ENCODE peak calls at places on chromosomes 7 and 10, in four cellular contexts. One of them, this sample, is unnamed.

GRCh38 chr7:44104880-44105771 is 981 bp downstream of the AEBP1 start:
- DNase-seq in HCT116: no peak
- DNase-seq in HFF-Myc: no peak
- DNase-seq in neural progenitor cell: peak; percentile 51
- DNase-seq in this sample: peak; percentile 82

GRCh38 chr10:119120413-119120867 is 16.5 kb downstream of the DENND10 start:
- DNase-seq in HFF-Myc: no peak
- DNase-seq in neural progenitor cell: no peak
- DNase-seq in HCT116: no peak
- DNase-seq in this sample: no peak

GRCh38 chr10:129910861-129911260 is 53.2 kb downstream of the EBF3 start:
- DNase-seq in HFF-Myc: no peak
- DNase-seq in HCT116: no peak
- DNase-seq in neural progenitor cell: no peak
- DNase-seq in this sample: no peak

GRCh38 chr7:91883676-91884362 is 3.3 kb upstream of the MTERF1 start:
- DNase-seq in HCT116: no peak
- DNase-seq in neural progenitor cell: no peak
- DNase-seq in HFF-Myc: no peak
- DNase-seq in this sample: peak; percentile 66

GRCh38 chr7:2521952-2522591 is 2.5 kb downstream of the LFNG start:
- DNase-seq in neural progenitor cell: peak; percentile 47
- DNase-seq in HCT116: no peak
- DNase-seq in HFF-Myc: no peak
- DNase-seq in this sample: no peak

GRCh38 chr10:93849605-93850004 is 44.2 kb upstream of the SLC35G1 start:
- DNase-seq in HFF-Myc: no peak
- DNase-seq in HCT116: no peak
- DNase-seq in neural progenitor cell: peak; percentile 45
- DNase-seq in this sample: no peak

GRCh38 chr10:131733596-131733995 is 167.2 kb upstream of the PPP2R2D start:
- DNase-seq in HFF-Myc: no peak
- DNase-seq in HCT116: no peak
- DNase-seq in neural progenitor cell: no peak
- DNase-seq in this sample: no peak

GRCh38 chr10:77073066-77073960 is 564.3 kb downstream of the KCNMA1 start:
- DNase-seq in HCT116: no peak
- DNase-seq in HFF-Myc: no peak
- DNase-seq in neural progenitor cell: no peak
- DNase-seq in this sample: no peak

GRCh38 chr10:49187044-49187484 is 1.1 kb downstream of the TMEM273 start:
- DNase-seq in HFF-Myc: no peak
- DNase-seq in HCT116: no peak
- DNase-seq in neural progenitor cell: no peak
- DNase-seq in this sample: no peak

GRCh38 chr10:17744395-17744841 is 7.6 kb upstream of the TMEM236 start:
- DNase-seq in neural progenitor cell: no peak
- DNase-seq in HFF-Myc: no peak
- DNase-seq in HCT116: no peak
- DNase-seq in this sample: no peak

GRCh38 chr10:1577945-1578344 is 159.4 kb downstream of the ADARB2 start:
- DNase-seq in HFF-Myc: no peak
- DNase-seq in HCT116: no peak
- DNase-seq in neural progenitor cell: no peak
- DNase-seq in this sample: no peak

GRCh38 chr7:151769189-151769821 is 107.6 kb downstream of the PRKAG2 start:
- DNase-seq in HFF-Myc: no peak
- DNase-seq in HCT116: no peak
- DNase-seq in neural progenitor cell: no peak
- DNase-seq in this sample: no peak

GRCh38 chr10:34295142-34295548 is 520.0 kb downstream of the PARD3 start:
- DNase-seq in HFF-Myc: no peak
- DNase-seq in neural progenitor cell: no peak
- DNase-seq in HCT116: no peak
- DNase-seq in this sample: no peak

GRCh38 chr10:49223205-49223604 is 35.0 kb upstream of the TMEM273 start:
- DNase-seq in HFF-Myc: no peak
- DNase-seq in HCT116: no peak
- DNase-seq in neural progenitor cell: no peak
- DNase-seq in this sample: no peak

GRCh38 chr7:129578829-129579228 is 32.7 kb upstream of the NRF1 start:
- DNase-seq in HCT116: no peak
- DNase-seq in neural progenitor cell: no peak
- DNase-seq in HFF-Myc: no peak
- DNase-seq in this sample: no peak

GRCh38 chr10:32985781-32986350 is 27.8 kb upstream of the ITGB1 start:
- DNase-seq in HCT116: no peak
- DNase-seq in neural progenitor cell: no peak
- DNase-seq in HFF-Myc: no peak
- DNase-seq in this sample: no peak

GRCh38 chr7:95309951-95310350 is 14.4 kb downstream of the PON1 start:
- DNase-seq in HCT116: no peak
- DNase-seq in neural progenitor cell: no peak
- DNase-seq in HFF-Myc: no peak
- DNase-seq in this sample: no peak

GRCh38 chr10:70651661-70652060 is 20.6 kb upstream of the ADAMTS14 start:
- DNase-seq in neural progenitor cell: peak; percentile 47
- DNase-seq in HCT116: no peak
- DNase-seq in HFF-Myc: no peak
- DNase-seq in this sample: no peak

GRCh38 chr10:14146005-14146404 is 184.7 kb downstream of the FRMD4A start:
- DNase-seq in HCT116: no peak
- DNase-seq in HFF-Myc: peak; percentile 14
- DNase-seq in neural progenitor cell: no peak
- DNase-seq in this sample: peak; percentile 34

GRCh38 chr10:5094265-5095205 is at the start of gene AKR1C3:
- DNase-seq in HFF-Myc: peak; percentile 29
- DNase-seq in neural progenitor cell: no peak
- DNase-seq in HCT116: peak; percentile 51
- DNase-seq in this sample: no peak

GRCh38 chr7:95420996-95421846 is 13.6 kb downstream of the PON2 start:
- DNase-seq in neural progenitor cell: no peak
- DNase-seq in HFF-Myc: peak; percentile 27
- DNase-seq in HCT116: no peak
- DNase-seq in this sample: no peak

GRCh38 chr10:6173203-6173602 is 29.5 kb upstream of the PFKFB3 start:
- DNase-seq in HCT116: no peak
- DNase-seq in neural progenitor cell: peak; percentile 56
- DNase-seq in HFF-Myc: no peak
- DNase-seq in this sample: no peak

GRCh38 chr10:114658175-114658574 is at the start of gene ABLIM1:
- DNase-seq in HFF-Myc: no peak
- DNase-seq in neural progenitor cell: no peak
- DNase-seq in HCT116: no peak
- DNase-seq in this sample: peak; percentile 46

GRCh38 chr10:72390785-72391184 is 36.1 kb upstream of the DNAJB12 start:
- DNase-seq in HCT116: no peak
- DNase-seq in neural progenitor cell: no peak
- DNase-seq in HFF-Myc: no peak
- DNase-seq in this sample: no peak

GRCh38 chr10:49594594-49594993 is 15.5 kb upstream of the SLC18A3 start:
- DNase-seq in HCT116: peak; percentile 37
- DNase-seq in neural progenitor cell: peak; percentile 77
- DNase-seq in HFF-Myc: peak; percentile 45
- DNase-seq in this sample: no peak

DNA sequence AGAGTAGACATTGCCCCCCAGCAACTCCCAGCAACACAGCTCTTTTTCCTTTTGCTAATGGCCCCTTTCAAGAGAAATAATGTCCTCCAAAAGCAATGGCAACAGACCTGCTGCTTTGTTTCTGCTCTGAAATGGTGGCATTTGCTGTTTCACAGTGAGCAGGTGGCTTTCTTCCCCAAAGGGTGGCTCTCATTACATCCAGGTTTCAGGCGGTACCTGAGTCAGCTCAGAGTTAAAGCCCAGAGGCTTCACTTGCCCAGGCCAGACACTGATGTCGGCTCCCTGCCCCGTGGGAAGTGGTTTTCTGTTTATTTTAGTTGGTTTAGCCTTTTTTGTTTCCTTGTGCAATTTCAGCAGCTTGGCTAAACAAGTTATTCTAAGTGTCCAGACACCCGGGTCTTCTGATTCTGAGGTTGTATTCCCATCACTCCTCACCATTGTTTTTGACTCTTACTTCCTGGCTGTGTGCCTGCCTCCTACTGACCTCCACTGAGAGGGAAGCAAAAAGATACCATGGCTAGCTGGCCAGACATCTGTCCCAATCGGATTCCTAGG is 7.8 kb upstream of the ATOH7 start:
- DNase-seq in HCT116: no peak
- DNase-seq in neural progenitor cell: no peak
- DNase-seq in HFF-Myc: no peak
- DNase-seq in this sample: no peak
- TF ChIP-seq CTCF in HCT116: no peak
- TF ChIP-seq CTCF in neural progenitor cell: no peak
- TF ChIP-seq CTCF in HFF-Myc: no peak
- TF ChIP-seq CTCF in this sample: no peak

DNA sequence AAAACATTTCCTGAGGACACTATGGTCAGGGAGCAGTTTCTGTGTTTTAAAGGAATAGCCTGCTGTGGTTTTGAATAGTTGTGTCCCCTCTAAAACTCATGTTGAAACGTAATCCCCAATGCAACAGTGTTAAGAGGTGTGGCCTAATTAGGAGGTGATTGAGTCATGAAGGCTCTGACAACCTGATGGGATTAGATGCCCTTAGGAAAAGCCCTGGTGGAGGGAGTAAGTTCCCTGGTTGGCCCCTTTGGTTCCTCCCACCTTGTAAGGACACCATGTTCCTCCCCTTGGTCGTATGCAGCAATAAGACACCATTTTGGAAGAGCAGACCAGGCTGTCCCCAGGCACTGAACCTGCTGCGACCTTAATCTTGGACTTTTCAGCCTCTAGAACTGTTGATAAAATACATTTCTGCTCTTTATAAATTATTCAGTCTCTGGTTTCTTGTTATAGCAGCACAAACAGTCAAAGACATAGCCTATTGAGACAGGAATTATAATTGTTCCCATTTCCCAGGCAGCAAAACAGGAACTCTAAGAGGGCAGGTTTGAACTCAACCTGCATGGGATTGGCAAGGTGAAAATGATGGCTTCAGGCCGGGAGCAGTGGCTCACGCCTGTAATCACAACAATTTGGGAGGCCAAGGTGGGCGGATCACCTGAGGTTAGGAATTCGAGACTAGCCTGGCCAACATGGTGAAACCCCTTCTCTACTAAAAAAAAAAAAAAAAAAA is 20.5 kb upstream of the TNS3 start:
- DNase-seq in HCT116: no peak
- DNase-seq in HFF-Myc: no peak
- DNase-seq in neural progenitor cell: no peak
- DNase-seq in this sample: peak; percentile 93
- H3K4me3 ChIP-seq in HCT116: no peak overlapping the region
- H3K4me3 ChIP-seq in HFF-Myc: no peak overlapping the region
- H3K4me3 ChIP-seq in neural progenitor cell: no peak overlapping the region
- H3K4me3 ChIP-seq in this sample: no peak overlapping the region

DNA sequence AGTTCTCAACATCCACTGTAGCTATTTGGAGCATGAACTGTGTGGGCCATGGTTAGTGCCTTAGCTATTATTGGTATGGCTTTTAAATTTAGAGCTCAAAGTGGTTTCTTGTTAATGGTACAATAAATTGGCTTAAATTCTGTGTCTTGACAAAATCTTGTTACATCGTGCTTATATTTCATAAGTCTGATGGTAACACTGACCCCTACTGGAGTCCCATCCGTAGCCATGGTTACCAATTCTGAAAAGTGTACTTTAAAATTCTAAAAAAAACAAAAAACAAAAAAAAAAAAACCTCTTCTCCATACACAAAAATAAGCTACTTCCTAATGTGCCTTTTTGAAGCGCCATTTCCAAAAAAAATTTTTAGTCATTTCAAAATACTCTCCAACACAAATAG is 6.4 kb upstream of the RPP30 start:
- DNase-seq in HFF-Myc: no peak
- DNase-seq in HCT116: no peak
- DNase-seq in neural progenitor cell: no peak
- DNase-seq in this sample: no peak
- TF ChIP-seq CTCF in HFF-Myc: peak; percentile 43
- TF ChIP-seq CTCF in HCT116: peak; percentile 57
- TF ChIP-seq CTCF in neural progenitor cell: peak; percentile 29
- TF ChIP-seq CTCF in this sample: peak; percentile 59

DNA sequence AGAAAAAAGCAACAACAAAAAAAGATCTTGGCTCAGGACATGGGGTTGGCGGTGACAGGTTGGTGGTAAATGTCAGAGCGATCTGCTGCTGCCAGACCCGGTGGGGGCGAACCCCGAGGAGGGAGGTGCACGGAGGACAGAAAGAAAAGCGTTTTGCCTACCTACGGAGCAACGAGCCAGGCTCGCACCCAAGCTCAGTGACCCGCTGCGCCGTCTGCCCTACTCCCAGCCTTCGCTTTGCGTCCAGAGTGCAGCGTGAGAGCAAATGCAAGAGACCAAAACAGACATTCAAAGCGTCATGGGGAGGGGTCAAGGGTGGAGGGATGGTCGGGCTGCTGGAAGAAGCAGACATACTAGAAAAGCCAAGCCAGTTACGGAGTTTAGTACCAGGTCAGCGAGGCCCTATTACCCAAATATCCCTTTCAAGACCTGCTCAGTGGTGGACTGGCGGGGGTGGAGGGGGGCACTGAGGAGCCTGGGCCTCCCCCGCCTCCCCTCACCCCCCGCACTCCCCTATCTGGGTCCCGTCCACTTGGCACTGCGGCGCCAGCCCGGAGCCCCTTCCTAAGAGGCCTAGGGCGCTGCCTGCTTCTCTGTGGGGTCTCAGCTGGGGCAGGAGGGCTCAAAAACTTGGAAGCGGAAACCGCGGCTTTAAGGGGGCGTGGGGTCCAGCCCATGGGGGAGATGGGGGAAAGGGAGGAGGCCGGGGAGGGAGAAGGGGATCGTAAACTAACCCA is 66.9 kb downstream of the SLC29A4 start:
- DNase-seq in HCT116: no peak
- DNase-seq in neural progenitor cell: no peak
- DNase-seq in HFF-Myc: no peak
- DNase-seq in this sample: no peak
- H3K4me3 ChIP-seq in HCT116: no peak overlapping the region
- H3K4me3 ChIP-seq in neural progenitor cell: no peak overlapping the region
- H3K4me3 ChIP-seq in HFF-Myc: no peak overlapping the region
- H3K4me3 ChIP-seq in this sample: no peak overlapping the region

GRCh38 chr10:63724922-63725321 is 203.7 kb downstream of the REEP3 start:
- DNase-seq in HFF-Myc: no peak
- DNase-seq in neural progenitor cell: no peak
- DNase-seq in HCT116: no peak
- DNase-seq in this sample: no peak
- TF ChIP-seq CTCF in HFF-Myc: no peak
- TF ChIP-seq CTCF in neural progenitor cell: peak; percentile 17
- TF ChIP-seq CTCF in HCT116: peak; percentile 30
- TF ChIP-seq CTCF in this sample: no peak